ENCODE peak calls at places on chromosomes 4 and X, in four cellular contexts. H is endodermal cell; W is activated naive CD8-positive, alpha-beta T cell treated with anti-CD3 and anti-CD28 coated beads, Interleukin-2, amount 10 ng/mL, durations not matched to agents 7 days and 5 days; V is amniotic stem cell. O is an unnamed sample.

GRCh38 chrX:12770440-12770839 is 20.8 kb upstream of the PRPS2 start:
- DNase-seq in H (no peak), W (no peak), V (no peak), O (no peak)

GRCh38 chrX:27660878-27661277 is 70.7 kb downstream of the DCAF8L2 start:
- DNase-seq in W (no peak), H (no peak), V (no peak), O (peak; percentile 20)

GRCh38 chr4:108533245-108533844 is 87.0 kb upstream of the RPL34 start:
- DNase-seq in H (no peak), V (no peak), W (no peak), O (no peak)

GRCh38 chrX:16307950-16308349 is 140.7 kb downstream of the MAGEB17 start:
- DNase-seq in H (no peak), V (no peak), W (no peak), O (no peak)

GRCh38 chrX:136168929-136169735 is 21.8 kb downstream of the FHL1 start:
- DNase-seq in W (no peak), V (peak; percentile 90), H (peak; percentile 79), O (peak; percentile 95)

GRCh38 chr4:101981756-101982155 is 191.2 kb downstream of the BANK1 start:
- DNase-seq in V (no peak), W (no peak), H (peak; percentile 41), O (peak; percentile 62)

GRCh38 chrX:12469296-12469695 is 321.9 kb upstream of the PRPS2 start:
- DNase-seq in H (no peak), W (no peak), V (no peak), O (no peak)

GRCh38 chr4:170089274-170089742 is 448 bp downstream of the AADAT start:
- DNase-seq in V (peak; percentile 49), H (peak; percentile 79), W (no peak), O (peak; percentile 72)

GRCh38 chr4:80182237-80182866 is 15.0 kb upstream of the PRDM8 start:
- DNase-seq in W (peak; percentile 56), V (no peak), H (no peak), O (peak; percentile 40)

GRCh38 chrX:22097295-22097694 is 65.2 kb downstream of the PHEX start:
- DNase-seq in W (no peak), V (no peak), H (no peak), O (no peak)

GRCh38 chrX:23907106-23907495 is 637 bp downstream of the APOO start:
- DNase-seq in W (no peak), V (no peak), H (no peak), O (peak; percentile 37)

GRCh38 chrX:98607739-98608138 is 1724.0 kb downstream of the RPA4 start:
- DNase-seq in W (no peak), H (peak; percentile 59), V (no peak), O (peak; percentile 72)